ENCODE peak calls at places on chromosomes 3 and 15, in four cellular contexts. A is PC-9; W is activated naive CD4-positive, alpha-beta T cell treated with anti-CD3 and anti-CD28 coated beads, Interleukin-2, amount 10 ng/mL, durations not matched to agents 7 days and 5 days; R is fibroblast of villous mesenchyme. P is an unnamed sample.

GRCh38 chr15:78353093-78353492 is 12.9 kb downstream of the CRABP1 start:
- DNase-seq in A (no peak), R (no peak), W (no peak), P (peak)

GRCh38 chr3:61439116-61439459 is 122.3 kb upstream of the PTPRG start:
- DNase-seq in W (no peak), A (no peak), R (no peak), P (no peak)

GRCh38 chr3:139448104-139448503 is 28.2 kb downstream of the RBP2 start:
- DNase-seq in R (no peak), A (no peak), W (no peak), P (no peak)

GRCh38 chr15:87348746-87349145 is 907.8 kb downstream of the NTRK3 start:
- DNase-seq in R (peak), A (no peak), W (no peak), P (no peak)

GRCh38 chr15:101479851-101480612 is 9.5 kb downstream of the PCSK6 start:
- DNase-seq in W (no peak), A (no peak), R (no peak), P (no peak)

GRCh38 chr15:32838820-32839219 is 121.0 kb downstream of the GREM1 start:
- DNase-seq in W (no peak), A (no peak), R (peak), P (no peak)

GRCh38 chr15:83012038-83012490 is 625 bp upstream of the C15orf40 start:
- DNase-seq in A (no peak), W (no peak), R (peak), P (no peak)

GRCh38 chr3:35932995-35933394 is 293.7 kb downstream of the ARPP21 start:
- DNase-seq in R (peak), W (no peak), A (peak), P (peak)

GRCh38 chr3:190038050-190038631 is 82.6 kb downstream of the P3H2 start:
- DNase-seq in W (no peak), A (no peak), R (peak), P (peak)

GRCh38 chr15:62456011-62456920 is 291.2 kb upstream of the C2CD4B start:
- DNase-seq in R (no peak), A (no peak), W (no peak), P (no peak)

GRCh38 chr15:83816124-83816883 is 162.4 kb downstream of the ADAMTSL3 start:
- DNase-seq in A (no peak), R (no peak), W (no peak), P (no peak)

GRCh38 chr15:74208901-74209559 is 6.4 kb upstream of the STRA6 start:
- DNase-seq in A (peak), R (no peak), W (no peak), P (no peak)

GRCh38 chr15:43511012-43511885 is 6.2 kb upstream of the MAP1A start:
- DNase-seq in A (peak), W (peak), R (no peak), P (peak)

GRCh38 chr3:87082806-87083440 is 92.0 kb upstream of the VGLL3 start:
- DNase-seq in A (peak), W (no peak), R (peak), P (peak)